ENCODE peak calls at places on chromosomes 16 and 17, in six cellular contexts. M is stimulated activated CD8-positive, alpha-beta memory T cell treated with anti-CD3 and anti-CD28 coated beads, Interleukin-12 subunit alpha, Interleukin-12 subunit beta, amount 100 ng/mL, for 4 hours; B is GM23248; T is SW480; E is fibroblast of the conjunctiva; G is effector memory CD4-positive, alpha-beta T cell. X is an unnamed sample.

GRCh38 chr17:81329927-81330883 is 35.1 kb upstream of the SLC38A10 start:
- DNase-seq in G (no peak), E (no peak), M (no peak), T (peak; percentile 79), B (peak; percentile 24), X (no peak)

GRCh38 chr16:67456383-67457140 is 24.4 kb downstream of the ATP6V0D1 start:
- DNase-seq in G (no peak), B (peak; percentile 91), T (no peak), M (no peak), E (no peak), X (no peak)

GRCh38 chr17:81794509-81794908 is 9.4 kb upstream of the GCGR start:
- DNase-seq in M (no peak), G (no peak), B (no peak), T (no peak), E (no peak), X (no peak)

GRCh38 chr16:63614421-63614820 is 1507.4 kb downstream of the CDH11 start:
- DNase-seq in E (no peak), G (no peak), T (no peak), M (no peak), B (no peak), X (no peak)

GRCh38 chr17:82058230-82058854 is 6.6 kb downstream of the GPS1 start:
- DNase-seq in E (no peak), M (no peak), T (no peak), G (no peak), B (no peak), X (no peak)

GRCh38 chr17:44360826-44361225 is 2.8 kb downstream of the FAM171A2 start:
- DNase-seq in E (peak; percentile 27), G (no peak), T (no peak), B (peak; percentile 80), M (no peak), X (peak; percentile 32)

GRCh38 chr16:57279780-57280638 is 4.5 kb downstream of the PLLP start:
- DNase-seq in M (no peak), E (no peak), G (no peak), T (no peak), B (no peak), X (no peak)

GRCh38 chr17:72311004-72311403 is 190.2 kb downstream of the SOX9 start:
- DNase-seq in T (no peak), M (no peak), E (no peak), G (no peak), B (no peak), X (no peak)

GRCh38 chr17:55609737-55610201 is 98.5 kb upstream of the SMIM36 start:
- DNase-seq in B (peak; percentile 30), M (no peak), G (no peak), E (no peak), T (peak; percentile 35), X (no peak)

GRCh38 chr16:53714080-53715050 is 10.4 kb downstream of the FTO start:
- DNase-seq in E (peak; percentile 58), T (no peak), G (no peak), M (no peak), B (peak; percentile 71), X (no peak)

GRCh38 chr16:87677830-87678229 is 75.5 kb downstream of the JPH3 start:
- DNase-seq in T (no peak), E (no peak), B (no peak), G (no peak), M (no peak), X (no peak)

GRCh38 chr17:27384261-27384701 is 72.0 kb upstream of the KSR1 start:
- DNase-seq in T (no peak), B (peak; percentile 98), E (peak; percentile 67), M (no peak), G (no peak), X (peak; percentile 77)

GRCh38 chr17:55421179-55421934 is at the start of gene MMD:
- DNase-seq in M (peak; percentile 10), G (no peak), T (peak; percentile 23), B (peak; percentile 33), E (no peak), X (no peak)